ENCODE peak calls at places on chromosomes 16 and 17, in ten cellular contexts. O is transverse colon; N is CD4-positive, alpha-beta T cell; I is heart right ventricle; R is A549; U is OCI-LY7; D is psoas muscle; H is B cell; W is cardiac fibroblast; K is fibroblast of villous mesenchyme. Q is an unnamed sample.

GRCh38 chr17:35242158-35242804 is 591 bp upstream of the SLFN5 start:
- DNase-seq in R (peak), U (peak), W (peak), K (no peak), H (peak), O (peak), D (peak), N (peak), I (peak), Q (peak)

GRCh38 chr17:38352245-38353083 is 820 bp downstream of the SOCS7 start:
- DNase-seq in N (no peak), H (peak), U (peak), I (peak), K (peak), D (peak), R (no peak), O (peak), W (peak), Q (no peak)

GRCh38 chr16:12462690-12463646 is 340.7 kb downstream of the CPPED1 start:
- DNase-seq in O (no peak), N (no peak), W (peak), H (no peak), D (no peak), U (no peak), K (peak), R (no peak), I (no peak), Q (no peak)

GRCh38 chr17:37300683-37301082 is 75.1 kb upstream of the C17orf78 start:
- DNase-seq in I (no peak), K (no peak), H (no peak), W (no peak), R (no peak), N (no peak), D (no peak), U (no peak), O (no peak), Q (no peak)

GRCh38 chr16:46695937-46696336 is 6.5 kb downstream of the ORC6 start:
- DNase-seq in I (no peak), D (no peak), R (no peak), W (no peak), H (no peak), K (no peak), N (no peak), O (no peak), U (no peak), Q (no peak)

GRCh38 chr17:49968380-49969133 is 433 bp upstream of the DLX4 start:
- DNase-seq in O (peak), U (peak), D (peak), I (peak), N (peak), W (peak), R (peak), K (peak), H (peak), Q (peak)

GRCh38 chr16:49578435-49579024 is 204.9 kb downstream of the C16orf78 start:
- DNase-seq in R (no peak), W (no peak), I (no peak), D (no peak), N (no peak), U (no peak), K (no peak), O (no peak), H (no peak), Q (no peak)

GRCh38 chr16:35690413-35690812 is 2231.0 kb downstream of the TP53TG3F start:
- DNase-seq in R (no peak), H (no peak), O (no peak), U (no peak), W (no peak), I (no peak), D (no peak), N (no peak), K (no peak), Q (no peak)

GRCh38 chr17:32519769-32520701 is 33.2 kb downstream of the CDK5R1 start:
- DNase-seq in O (peak), R (no peak), U (no peak), I (peak), W (peak), H (peak), K (no peak), D (no peak), N (peak), Q (no peak)

GRCh38 chr16:30585022-30585399 is 486 bp downstream of the ZNF785 start:
- DNase-seq in W (no peak), H (no peak), N (no peak), D (no peak), R (no peak), O (peak), U (no peak), K (peak), I (no peak), Q (no peak)

GRCh38 chr17:13352747-13353415 is 248.8 kb downstream of the HS3ST3A1 start:
- DNase-seq in U (no peak), K (no peak), R (no peak), I (no peak), W (no peak), N (no peak), H (no peak), D (no peak), O (no peak), Q (no peak)

GRCh38 chr16:61936522-61936921 is 99.7 kb downstream of the CDH8 start:
- DNase-seq in R (no peak), N (no peak), U (no peak), W (no peak), O (no peak), K (no peak), D (no peak), H (no peak), I (no peak), Q (no peak)

GRCh38 chr16:87560428-87561199 is 41.7 kb upstream of the JPH3 start:
- DNase-seq in H (no peak), U (peak), O (peak), N (no peak), D (peak), R (peak), I (peak), W (peak), K (peak), Q (no peak)

GRCh38 chr17:59435238-59435637 is 103.8 kb downstream of the YPEL2 start:
- DNase-seq in N (no peak), H (no peak), O (no peak), U (no peak), W (peak), D (no peak), K (peak), R (no peak), I (no peak), Q (no peak)

GRCh38 chr16:17177242-17177967 is 293.4 kb downstream of the XYLT1 start:
- DNase-seq in H (no peak), O (no peak), I (no peak), K (peak), W (peak), R (no peak), D (no peak), N (no peak), U (no peak), Q (no peak)

GRCh38 chr17:6940186-6940649 is 55.6 kb upstream of the ALOX12 start:
- DNase-seq in H (no peak), W (peak), R (no peak), O (peak), I (no peak), N (no peak), D (no peak), U (no peak), K (peak), Q (no peak)

GRCh38 chr16:1923299-1924034 is 5.3 kb upstream of the HS3ST6 start:
- DNase-seq in N (no peak), D (no peak), R (peak), K (peak), H (no peak), W (peak), U (no peak), O (peak), I (no peak), Q (no peak)

GRCh38 chr17:11638700-11639265 is 40.5 kb downstream of the DNAH9 start:
- DNase-seq in O (no peak), W (no peak), U (no peak), I (no peak), N (no peak), H (no peak), R (no peak), K (no peak), D (no peak), Q (no peak)

GRCh38 chr17:39400547-39401411 is 647 bp downstream of the FBXL20 start:
- DNase-seq in N (no peak), K (peak), W (peak), I (peak), U (no peak), D (peak), R (no peak), O (peak), H (no peak), Q (no peak)

GRCh38 chr17:56833023-56833811 is 503 bp downstream of the C17orf67 start:
- DNase-seq in K (peak), W (peak), D (peak), H (peak), R (peak), N (peak), O (peak), U (peak), I (peak), Q (peak)

GRCh38 chr16:56682703-56683397 is 580 bp downstream of the MT1X start:
- DNase-seq in R (no peak), U (peak), H (no peak), N (no peak), W (no peak), D (no peak), I (no peak), K (no peak), O (peak), Q (no peak)

GRCh38 chr17:69473801-69474170 is 59.3 kb downstream of the MAP2K6 start:
- DNase-seq in K (peak), H (no peak), R (peak), D (no peak), N (no peak), U (no peak), W (peak), O (no peak), I (no peak), Q (no peak)

GRCh38 chr17:7835818-7836595 is 2.0 kb downstream of the KDM6B start:
- DNase-seq in I (peak), H (peak), K (no peak), N (peak), D (peak), O (peak), W (peak), R (peak), U (no peak), Q (no peak)

GRCh38 chr16:53090591-53091507 is 36.1 kb downstream of the CHD9 start:
- DNase-seq in K (peak), O (peak), U (peak), W (peak), N (no peak), I (peak), H (peak), D (peak), R (no peak), Q (peak)

GRCh38 chr17:7034955-7035590 is 742 bp upstream of the SLC16A13 start:
- DNase-seq in D (no peak), K (no peak), W (no peak), U (peak), R (no peak), H (no peak), I (no peak), N (no peak), O (no peak), Q (no peak)

GRCh38 chr17:38735161-38735997 is 5.2 kb downstream of the CISD3 start:
- DNase-seq in D (peak), N (peak), O (peak), K (peak), R (peak), U (peak), I (peak), H (peak), W (peak), Q (no peak)

GRCh38 chr16:58345574-58346354 is 46.5 kb upstream of the GINS3 start:
- DNase-seq in U (peak), I (no peak), K (no peak), O (no peak), R (no peak), D (no peak), N (no peak), H (no peak), W (peak), Q (no peak)
- TF ChIP-seq CTCF in U (peak), I (peak), K (no peak), O (no peak), R (peak), D (no peak), N (no peak), H (peak), W (peak), Q (peak)

GRCh38 chr17:19237389-19238166 is 412 bp downstream of the EPN2 start:
- DNase-seq in N (peak), O (peak), R (peak), D (peak), H (peak), I (peak), K (no peak), W (no peak), U (no peak), Q (no peak)
- TF ChIP-seq CTCF in N (no peak), O (peak), R (peak), D (no peak), H (no peak), I (peak), K (peak), W (no peak), U (peak), Q (no peak)

GRCh38 chr17:74212913-74213791 is at the start of gene TTYH2:
- DNase-seq in H (peak), W (peak), U (peak), R (peak), O (peak), I (peak), N (peak), D (peak), K (peak), Q (peak)
- TF ChIP-seq CTCF in H (peak), W (peak), U (peak), R (peak), O (peak), I (peak), N (peak), D (peak), K (peak), Q (peak)

DNA sequence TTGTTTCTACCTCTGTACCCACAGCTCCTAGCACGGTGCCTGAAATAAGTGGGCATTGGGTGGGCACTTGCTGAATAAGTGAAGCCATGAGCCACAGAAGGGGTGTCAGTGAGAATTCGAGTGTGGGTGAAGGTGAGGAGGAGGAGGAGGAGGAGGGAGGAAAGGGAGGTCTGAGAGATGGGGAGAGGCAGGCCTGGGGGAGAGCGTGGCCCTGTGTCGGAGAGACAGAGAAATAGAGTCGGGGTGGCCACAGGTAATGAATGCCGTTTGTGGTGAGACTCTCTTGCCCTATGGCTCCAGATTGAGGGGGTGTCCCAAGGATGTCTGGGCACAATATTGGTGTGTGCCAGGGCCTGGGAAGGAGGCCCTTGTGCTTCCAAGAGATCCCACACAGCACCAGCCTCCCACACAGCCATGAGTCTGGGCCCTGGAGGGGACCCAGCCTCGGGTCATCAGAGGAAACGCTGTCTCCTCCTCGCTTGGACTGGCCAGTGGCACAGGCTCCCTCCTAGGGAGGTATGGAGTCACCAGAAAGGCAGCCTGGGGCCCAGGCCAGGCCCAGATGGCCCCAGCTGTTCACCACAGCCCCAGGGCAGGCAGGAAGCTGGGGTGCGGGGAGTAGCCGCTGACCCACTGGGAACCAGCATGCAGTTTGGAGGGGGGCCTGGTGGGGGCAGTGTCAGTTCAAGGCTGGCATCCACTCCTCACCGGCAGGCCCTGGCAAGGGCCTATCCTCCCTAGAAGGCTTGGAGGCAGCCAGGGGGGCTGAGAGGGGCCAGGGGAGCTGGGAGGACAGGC is 49.0 kb downstream of the SDK2 start:
- DNase-seq in H (peak), U (peak), I (peak), O (peak), N (no peak), R (no peak), D (no peak), W (no peak), K (peak), Q (no peak)
- TF ChIP-seq CTCF in H (peak), U (peak), I (peak), O (peak), N (peak), R (peak), D (peak), W (no peak), K (peak), Q (peak)

GRCh38 chr17:17849147-17849820 is 12.5 kb upstream of the SREBF1 start:
- DNase-seq in N (peak), I (peak), R (no peak), H (no peak), K (peak), U (no peak), O (peak), W (peak), D (peak), Q (no peak)

GRCh38 chr17:17848311-17848710 is 11.5 kb upstream of the SREBF1 start:
- DNase-seq in N (no peak), K (no peak), D (no peak), O (no peak), W (no peak), H (no peak), U (no peak), R (no peak), I (no peak), Q (no peak)

GRCh38 chr17:17851101-17851500 is 14.3 kb upstream of the SREBF1 start:
- DNase-seq in K (no peak), D (no peak), H (no peak), R (no peak), U (no peak), N (no peak), W (no peak), I (no peak), O (no peak), Q (no peak)

GRCh38 chr17:17851603-17852002 is 14.8 kb upstream of the SREBF1 start:
- DNase-seq in K (no peak), N (no peak), O (no peak), R (no peak), W (no peak), I (no peak), D (no peak), U (no peak), H (no peak), Q (no peak)

GRCh38 chr17:17849863-17850373 is 13.1 kb upstream of the SREBF1 start:
- DNase-seq in H (peak), O (peak), K (peak), W (peak), I (no peak), D (peak), U (peak), N (peak), R (peak), Q (peak)
- TF ChIP-seq CTCF in H (peak), O (peak), K (peak), W (peak), I (peak), D (peak), U (peak), N (peak), R (no peak), Q (peak)

GRCh38 chr17:44585315-44585714 is 28.0 kb downstream of the FZD2 start:
- DNase-seq in U (no peak), N (no peak), I (no peak), O (no peak), W (no peak), D (no peak), H (no peak), R (no peak), K (no peak), Q (no peak)

GRCh38 chr17:44578947-44579346 is 21.7 kb downstream of the FZD2 start:
- DNase-seq in R (no peak), U (no peak), H (no peak), D (no peak), W (no peak), I (no peak), N (no peak), O (no peak), K (no peak), Q (no peak)

GRCh38 chr17:44584498-44584897 is 27.2 kb downstream of the FZD2 start:
- DNase-seq in I (no peak), R (no peak), N (no peak), K (no peak), H (no peak), O (no peak), W (no peak), D (no peak), U (no peak), Q (no peak)

GRCh38 chr17:44587339-44587738 is 30.1 kb downstream of the FZD2 start:
- DNase-seq in K (peak), O (no peak), H (no peak), D (no peak), R (peak), U (no peak), N (no peak), I (peak), W (peak), Q (no peak)

DNA sequence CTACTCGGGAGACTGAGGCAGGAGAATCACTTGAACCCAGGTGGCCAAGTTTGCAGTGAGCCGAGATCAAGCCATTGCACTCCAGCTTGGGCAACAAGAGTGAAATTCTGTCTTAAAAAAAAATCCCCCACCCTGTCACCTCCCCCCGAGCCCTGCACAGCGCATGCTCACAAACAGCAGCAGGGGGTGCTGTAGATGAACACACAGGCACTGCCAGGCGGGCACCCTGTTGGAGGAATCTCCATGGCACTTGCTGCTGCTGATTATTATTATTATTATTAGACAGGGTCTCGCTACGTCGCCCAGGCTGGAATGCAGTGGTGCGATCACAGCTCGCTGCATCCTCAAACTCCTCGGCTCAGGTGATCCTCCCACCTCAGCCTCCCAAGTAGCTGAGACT is 24.6 kb downstream of the FZD2 start:
- DNase-seq in I (no peak), K (no peak), R (peak), H (no peak), N (no peak), U (peak), O (no peak), W (peak), D (no peak), Q (no peak)
- TF ChIP-seq CTCF in I (no peak), K (peak), R (peak), H (no peak), N (no peak), U (peak), O (no peak), W (peak), D (no peak), Q (no peak)

GRCh38 chr16:85917012-85917411 is 18.1 kb downstream of the IRF8 start:
- DNase-seq in U (no peak), N (no peak), D (no peak), H (no peak), W (no peak), O (no peak), R (no peak), I (no peak), K (no peak), Q (no peak)
- TF ChIP-seq CTCF in U (peak), N (no peak), D (no peak), H (peak), W (peak), O (no peak), R (no peak), I (no peak), K (peak), Q (peak)

DNA sequence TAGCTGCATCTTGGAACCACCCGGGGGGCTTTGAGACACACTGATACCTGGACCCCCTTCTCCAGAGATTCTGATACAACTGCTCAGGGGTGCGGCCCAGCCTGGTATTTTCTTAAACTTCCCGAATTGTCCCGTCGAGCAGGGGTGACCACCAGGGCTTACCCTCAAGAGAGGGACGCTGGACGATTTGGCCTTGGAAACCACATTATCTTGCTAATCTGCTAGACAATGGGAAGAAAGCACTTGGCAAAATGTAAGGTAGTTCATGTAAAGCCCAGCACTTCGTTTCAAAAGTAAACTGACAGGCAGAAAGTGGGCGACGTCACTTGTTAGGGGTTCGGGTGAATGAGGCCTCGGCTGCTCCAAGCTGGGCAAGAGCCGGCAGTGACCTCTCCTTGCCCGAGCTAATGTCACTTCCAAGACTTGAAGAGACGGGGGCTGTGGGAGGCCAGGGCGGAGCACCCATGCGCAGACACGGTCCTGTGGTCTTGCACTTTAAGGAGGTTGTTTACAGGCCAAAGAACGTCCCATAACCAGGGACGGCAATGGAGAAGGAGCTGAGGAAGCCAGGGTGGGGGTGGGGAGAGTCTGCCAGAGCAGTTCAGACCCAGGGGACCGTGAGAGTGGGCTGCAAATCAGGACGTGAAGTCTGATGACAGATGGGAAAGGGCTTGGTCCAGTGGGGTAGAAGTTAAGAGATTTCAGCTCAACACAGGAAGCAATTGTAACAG is 152.7 kb upstream of the GSE1 start:
- DNase-seq in N (no peak), K (peak), H (no peak), U (no peak), D (no peak), I (no peak), W (no peak), R (no peak), O (no peak), Q (no peak)
- TF ChIP-seq CTCF in N (no peak), K (no peak), H (no peak), U (no peak), D (no peak), I (no peak), W (no peak), R (no peak), O (no peak), Q (no peak)

GRCh38 chr17:79182176-79183160 is 107.8 kb downstream of the ENGASE start:
- DNase-seq in R (no peak), I (no peak), N (no peak), O (no peak), W (no peak), H (no peak), U (no peak), K (no peak), D (no peak), Q (no peak)
- TF ChIP-seq CTCF in R (no peak), I (no peak), N (no peak), O (no peak), W (no peak), H (no peak), U (no peak), K (no peak), D (no peak), Q (no peak)

Q was measured in CD14-positive monocyte.